ENCODE peak calls at places on chromosomes 11 and 22, in six cellular contexts. L is mammary epithelial cell, J is left ventricle myocardium inferior, S is mucosa of descending colon, A is heart left ventricle, N is gastrocnemius medialis. I is an unnamed sample. For H3K4me1 and H3K9me3, the result is how much of the 10 kb centered on the place peaks cover.

GRCh38 chr11:12478743-12479142 is 101.4 kb downstream of the PARVA start:
- DNase-seq in L (peak), J (no peak), S (no peak), A (peak), N (no peak), I (no peak)

GRCh38 chr22:36636916-36637315 is 66.6 kb downstream of the CACNG2 start:
- DNase-seq in L (no peak), J (no peak), S (no peak), A (no peak), N (no peak), I (no peak)

GRCh38 chr11:93085097-93085496 is 112.7 kb downstream of the SLC36A4 start:
- DNase-seq in L (peak), J (no peak), S (no peak), A (no peak), N (no peak), I (no peak)

GRCh38 chr11:115890500-115890899 is 386.3 kb upstream of the CADM1 start:
- DNase-seq in L (no peak), J (no peak), S (no peak), A (no peak), N (no peak), I (no peak)

GRCh38 chr11:57288771-57289579 is 35.8 kb downstream of the TNKS1BP1 start:
- DNase-seq in L (peak), J (no peak), S (peak), A (no peak), N (no peak), I (no peak)

GRCh38 chr11:67113231-67113721 is 5.8 kb upstream of the KDM2A start:
- DNase-seq in L (no peak), J (no peak), S (no peak), A (no peak), N (no peak), I (no peak)

GRCh38 chr11:81888391-81888790 is 845.3 kb downstream of the FAM181B start:
- DNase-seq in L (no peak), J (no peak), S (no peak), A (no peak), N (no peak), I (no peak)

GRCh38 chr11:32231909-32232493 is 141.1 kb downstream of the RCN1 start:
- DNase-seq in L (peak), J (no peak), S (peak), A (no peak), N (no peak), I (peak)

GRCh38 chr11:70038034-70038834 is 39.9 kb upstream of the ANO1 start:
- DNase-seq in L (no peak), J (no peak), S (no peak), A (no peak), N (no peak), I (no peak)

GRCh38 chr11:112310414-112310813 is 49.8 kb upstream of the PLET1 start:
- DNase-seq in L (peak), J (no peak), S (no peak), A (no peak), N (no peak), I (no peak)

GRCh38 chr22:27867114-27867957 is 51.7 kb downstream of the PITPNB start:
- DNase-seq in L (no peak), J (no peak), S (no peak), A (no peak), N (no peak), I (no peak)

GRCh38 chr11:10777806-10778205 is 26.8 kb downstream of the CTR9 start:
- DNase-seq in L (no peak), J (no peak), S (no peak), A (no peak), N (no peak), I (no peak)

GRCh38 chr11:19355601-19356000 is 114.9 kb upstream of the E2F8 start:
- DNase-seq in L (no peak), J (no peak), S (no peak), A (peak), N (no peak), I (no peak)
- H3K4me1 ChIP-seq in L (under half), J (under half), S (under half), A (under half), N (under half), I (under half)

GRCh38 chr11:45021001-45021400 is 70.3 kb upstream of the TP53I11 start:
- DNase-seq in L (no peak), J (no peak), S (peak), A (no peak), N (peak), I (no peak)

GRCh38 chr11:45022294-45023064 is 71.8 kb upstream of the TP53I11 start:
- DNase-seq in L (no peak), J (no peak), S (no peak), A (no peak), N (peak), I (no peak)

GRCh38 chr11:45023065-45023365 is 72.3 kb upstream of the TP53I11 start:
- DNase-seq in L (no peak), J (no peak), S (no peak), A (no peak), N (no peak), I (no peak)

GRCh38 chr11:45024357-45024756 is 73.7 kb upstream of the TP53I11 start:
- DNase-seq in L (no peak), J (no peak), S (no peak), A (no peak), N (no peak), I (no peak)

DNA sequence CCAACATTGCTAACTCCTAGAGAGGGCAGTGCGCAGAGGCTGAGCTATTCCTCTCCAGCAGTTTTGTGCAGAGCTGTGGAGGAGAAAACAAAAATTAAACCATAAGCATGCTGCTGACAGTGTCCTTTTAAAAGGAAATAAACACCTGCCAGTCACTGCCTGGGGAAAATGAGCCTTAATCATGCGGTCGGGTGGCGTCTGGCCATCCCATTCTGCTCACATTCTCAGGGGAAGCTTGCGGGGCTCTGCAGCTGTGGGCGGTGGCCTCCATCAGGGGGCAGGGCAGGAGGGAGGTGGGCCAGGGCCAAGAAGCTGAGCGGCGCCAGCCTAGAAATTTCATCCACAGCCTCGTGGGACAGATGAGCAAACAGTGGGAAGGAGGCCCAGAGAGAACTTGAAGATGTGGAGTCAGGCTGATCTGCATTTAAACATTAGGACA is 71.0 kb upstream of the TP53I11 start:
- DNase-seq in L (no peak), J (peak), S (peak), A (peak), N (peak), I (no peak)
- H3K4me3 ChIP-seq in L (no peak), J (no peak), S (no peak), A (no peak), N (no peak), I (no peak)

GRCh38 chr22:47472636-47473035 is 710.2 kb downstream of the TBC1D22A start:
- DNase-seq in L (no peak), J (no peak), S (no peak), A (no peak), N (no peak), I (no peak)
- H3K9me3 ChIP-seq in L (under half), J (under half), S (under half), A (under half), N (under half), I (under half)

GRCh38 chr11:2393111-2393868 is 7.3 kb upstream of the TSSC4 start:
- DNase-seq in L (no peak), J (no peak), S (no peak), A (no peak), N (no peak), I (no peak)
- H3K4me1 ChIP-seq in L (under half), J (half or more), S (under half), A (under half), N (under half), I (under half)

GRCh38 chr22:31287818-31288495 is 4.3 kb downstream of the PIK3IP1 start:
- DNase-seq in L (no peak), J (no peak), S (no peak), A (no peak), N (no peak), I (no peak)
- H3K4me3 ChIP-seq in L (no peak), J (peak), S (no peak), A (no peak), N (no peak), I (no peak)

GRCh38 chr11:68479390-68479789 is 18.8 kb downstream of the PPP6R3 start:
- DNase-seq in L (no peak), J (no peak), S (no peak), A (no peak), N (no peak), I (no peak)
- H3K9me3 ChIP-seq in L (under half), J (under half), S (under half), A (under half), N (under half), I (under half)